ENCODE peak calls at places on chromosomes 3 and 15, in four cellular contexts. R, B, Z and A are unnamed samples.

GRCh38 chr3:186949281-186949982 is 19.1 kb downstream of the ST6GAL1 start:
- DNase-seq in Z (no peak), B (no peak), R (no peak), A (no peak)

GRCh38 chr3:138861755-138862333 is 27.1 kb upstream of the PIK3CB start:
- DNase-seq in Z (no peak), R (no peak), B (no peak), A (no peak)

GRCh38 chr3:78919021-78919755 is 848.6 kb downstream of the ROBO1 start:
- DNase-seq in R (peak), B (no peak), Z (no peak), A (no peak)

GRCh38 chr3:100627491-100627890 is 18.1 kb downstream of the ADGRG7 start:
- DNase-seq in R (no peak), B (no peak), Z (no peak), A (no peak)

GRCh38 chr15:98549003-98549402 is 99.3 kb upstream of the IGF1R start:
- DNase-seq in Z (no peak), R (no peak), B (no peak), A (no peak)

GRCh38 chr3:48546203-48546829 is 10.3 kb downstream of the PFKFB4 start:
- DNase-seq in R (no peak), B (no peak), Z (no peak), A (no peak)

GRCh38 chr3:184710870-184711365 is 946 bp downstream of the MAGEF1 start:
- DNase-seq in Z (no peak), R (no peak), B (no peak), A (peak)

GRCh38 chr3:128800241-128801187 is 74.5 kb downstream of the RAB7A start:
- DNase-seq in R (no peak), Z (peak), B (no peak), A (no peak)

GRCh38 chr15:57540736-57541135 is 51.0 kb upstream of the MYZAP start:
- DNase-seq in Z (no peak), R (no peak), B (no peak), A (no peak)

GRCh38 chr3:78139166-78139565 is 1099.3 kb downstream of the ROBO2 start:
- DNase-seq in R (no peak), Z (no peak), B (no peak), A (no peak)

GRCh38 chr3:122112754-122113153 is 57.6 kb downstream of the CD86 start:
- DNase-seq in B (no peak), Z (no peak), R (no peak), A (no peak)

GRCh38 chr3:153667341-153667740 is 453.8 kb upstream of the ARHGEF26 start:
- DNase-seq in Z (no peak), B (no peak), R (no peak), A (no peak)

GRCh38 chr3:98525494-98525893 is 2.8 kb upstream of the CLDND1 start:
- DNase-seq in B (no peak), R (no peak), Z (no peak), A (no peak)

GRCh38 chr3:36486009-36486408 is 105.7 kb downstream of the STAC start:
- DNase-seq in R (no peak), Z (no peak), B (no peak), A (no peak)

GRCh38 chr3:152365766-152366593 is 97.3 kb downstream of the MBNL1 start:
- DNase-seq in Z (no peak), B (no peak), R (peak), A (no peak)

GRCh38 chr3:188345223-188345622 is 191.3 kb downstream of the LPP start:
- DNase-seq in B (no peak), R (no peak), Z (no peak), A (no peak)

GRCh38 chr15:78299302-78300102 is at the start of gene SKIC8:
- DNase-seq in Z (peak), B (peak), R (peak), A (peak)

GRCh38 chr3:172846706-172847105 is 96.2 kb downstream of the ECT2 start:
- DNase-seq in R (no peak), B (no peak), Z (no peak), A (no peak)

GRCh38 chr3:189914799-189915198 is 205.9 kb downstream of the P3H2 start:
- DNase-seq in Z (no peak), R (no peak), B (no peak), A (no peak)

GRCh38 chr3:155890671-155891190 is 20.3 kb downstream of the GMPS start:
- DNase-seq in R (no peak), B (no peak), Z (no peak), A (no peak)

GRCh38 chr3:191065183-191065805 is 133.7 kb upstream of the OSTN start:
- DNase-seq in B (no peak), Z (no peak), R (no peak), A (no peak)

GRCh38 chr3:134516905-134517304 is 31.0 kb downstream of the CEP63 start:
- DNase-seq in Z (no peak), B (no peak), R (peak), A (no peak)

GRCh38 chr15:52236015-52236414 is 44.8 kb upstream of the GNB5 start:
- DNase-seq in B (no peak), R (no peak), Z (no peak), A (no peak)